ENCODE peak calls at places on chromosomes 12 and 14, in four cellular contexts. A, G, I and N are unnamed samples.

GRCh38 chr14:74220991-74221390 is 18.3 kb upstream of the VSX2 start:
- DNase-seq in G (no peak), A (no peak), I (no peak), N (no peak)

GRCh38 chr12:52812749-52813148 is 1.2 kb downstream of the KRT4 start:
- DNase-seq in I (no peak), A (no peak), G (no peak), N (no peak)

GRCh38 chr12:109785854-109786253 is 47.3 kb downstream of the TRPV4 start:
- DNase-seq in I (no peak), G (no peak), A (no peak), N (no peak)

GRCh38 chr12:4307593-4308333 is 13.2 kb upstream of the TIGAR start:
- DNase-seq in I (peak; percentile 85), G (peak; percentile 55), A (peak; percentile 89), N (peak; percentile 61)

GRCh38 chr14:99602788-99603415 is 1.1 kb downstream of the CCDC85C start:
- DNase-seq in A (no peak), I (no peak), G (no peak), N (no peak)

GRCh38 chr14:68084256-68084655 is 264.7 kb downstream of the RAD51B start:
- DNase-seq in A (no peak), I (peak; percentile 44), G (no peak), N (no peak)

GRCh38 chr14:36091096-36091495 is 85.4 kb downstream of the PTCSC3 start:
- DNase-seq in I (peak; percentile 28), G (peak; percentile 68), A (no peak), N (no peak)

GRCh38 chr14:59267046-59267445 is 78.6 kb downstream of the DAAM1 start:
- DNase-seq in G (no peak), A (no peak), I (no peak), N (no peak)

GRCh38 chr12:11705010-11705409 is 55.5 kb downstream of the ETV6 start:
- DNase-seq in A (peak; percentile 82), G (peak; percentile 77), I (peak; percentile 82), N (no peak)

GRCh38 chr12:49138587-49138986 is 7.4 kb upstream of the TUBA1B start:
- DNase-seq in G (no peak), I (peak; percentile 35), A (no peak), N (no peak)

GRCh38 chr12:7834701-7835100 is 38.0 kb downstream of the SLC2A14 start:
- DNase-seq in A (no peak), G (no peak), I (no peak), N (no peak)

GRCh38 chr12:64616221-64616620 is 5.9 kb downstream of the RASSF3 start:
- DNase-seq in G (no peak), I (peak; percentile 43), A (no peak), N (no peak)

GRCh38 chr12:65277994-65278575 is 398 bp upstream of the MSRB3 start:
- DNase-seq in I (no peak), A (peak; percentile 63), G (no peak), N (no peak)

GRCh38 chr14:35155962-35156361 is 33.6 kb downstream of the PRORP start:
- DNase-seq in G (peak; percentile 15), I (peak; percentile 65), A (no peak), N (no peak)

GRCh38 chr12:12376636-12377448 is 20.0 kb downstream of the BORCS5 start:
- DNase-seq in A (no peak), I (peak; percentile 87), G (peak; percentile 60), N (no peak)

GRCh38 chr12:2877959-2878732 is 1.1 kb downstream of the RHNO1 start:
- DNase-seq in I (peak; percentile 76), G (no peak), A (peak; percentile 40), N (no peak)

GRCh38 chr14:89429206-89430091 is 12.4 kb upstream of the FOXN3 start:
- DNase-seq in I (no peak), G (no peak), A (peak; percentile 66), N (no peak)

GRCh38 chr12:131833288-131833895 is 5.2 kb downstream of the MMP17 start:
- DNase-seq in G (no peak), I (no peak), A (no peak), N (no peak)

GRCh38 chr14:90969493-90970166 is 90.8 kb downstream of the RPS6KA5 start:
- DNase-seq in I (peak; percentile 59), G (no peak), A (no peak), N (no peak)

GRCh38 chr14:22691171-22691570 is 47.0 kb upstream of the OR6J1 start:
- DNase-seq in G (peak; percentile 1), I (peak; percentile 50), A (no peak), N (no peak)

GRCh38 chr14:56119221-56119967 is 1.2 kb downstream of the PELI2 start:
- DNase-seq in I (peak; percentile 55), A (peak; percentile 77), G (no peak), N (peak; percentile 51)

GRCh38 chr14:79764288-79764687 is 447.0 kb downstream of the DIO2 start:
- DNase-seq in A (no peak), G (no peak), I (no peak), N (no peak)
- H3K27ac ChIP-seq in A (no peak overlapping the region), G (no peak overlapping the region), I (no peak overlapping the region), N (no peak overlapping the region)

GRCh38 chr12:120726961-120727360 is 1.3 kb downstream of the ACADS start:
- DNase-seq in I (no peak), G (no peak), A (peak; percentile 52), N (no peak)

GRCh38 chr12:120724720-120725119 is 906 bp upstream of the ACADS start:
- DNase-seq in I (no peak), G (no peak), A (peak; percentile 22), N (no peak)

GRCh38 chr12:120725151-120725658 is 421 bp upstream of the ACADS start:
- DNase-seq in A (no peak), I (no peak), G (no peak), N (no peak)

GRCh38 chr12:120725659-120726509 is at the start of gene ACADS:
- DNase-seq in I (peak; percentile 87), G (peak; percentile 34), A (peak; percentile 95), N (peak; percentile 92)

DNA sequence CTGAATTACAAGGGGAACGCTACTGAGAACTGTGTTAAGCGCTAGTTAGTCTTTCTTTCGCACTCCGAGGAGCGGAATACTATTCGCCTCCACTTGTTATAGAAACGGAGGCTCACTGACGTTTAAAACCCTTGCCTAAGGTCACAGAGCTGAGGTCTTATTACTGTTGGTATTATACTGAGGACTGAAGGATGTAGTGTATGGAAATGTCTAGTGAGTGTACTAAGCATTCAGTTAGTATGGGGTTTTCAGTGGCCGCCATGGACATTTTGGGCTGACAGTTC is 826 bp downstream of the ACADS start:
- DNase-seq in A (peak; percentile 33), I (no peak), G (no peak), N (no peak)
- H3K27ac ChIP-seq in A (peak overlapping the region; percentile 86), I (no peak overlapping the region), G (no peak overlapping the region), N (peak overlapping the region; percentile 92)

DNA sequence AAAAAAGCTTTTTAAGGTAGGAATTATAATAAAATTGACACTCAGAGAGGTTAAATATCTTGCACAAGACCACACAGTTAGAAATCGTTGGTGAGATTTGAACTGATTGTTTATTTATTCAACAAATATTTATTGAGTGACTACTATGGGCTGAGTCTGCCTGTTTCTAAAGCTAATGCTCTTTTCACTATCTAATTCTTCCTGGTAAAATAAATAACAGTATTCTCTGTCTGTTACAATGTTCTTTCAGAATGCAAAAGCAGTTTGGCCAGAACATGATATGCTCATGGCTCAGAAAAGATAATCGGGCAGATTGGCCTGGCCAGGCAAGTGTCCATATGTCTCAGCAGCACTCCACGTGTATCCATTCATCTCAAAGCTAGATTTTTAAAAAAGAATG is 82.0 kb downstream of the BTG1 start:
- DNase-seq in I (no peak), G (no peak), A (no peak), N (no peak)
- H3K27ac ChIP-seq in I (peak overlapping the region; percentile 25), G (no peak overlapping the region), A (no peak overlapping the region), N (no peak overlapping the region)

DNA sequence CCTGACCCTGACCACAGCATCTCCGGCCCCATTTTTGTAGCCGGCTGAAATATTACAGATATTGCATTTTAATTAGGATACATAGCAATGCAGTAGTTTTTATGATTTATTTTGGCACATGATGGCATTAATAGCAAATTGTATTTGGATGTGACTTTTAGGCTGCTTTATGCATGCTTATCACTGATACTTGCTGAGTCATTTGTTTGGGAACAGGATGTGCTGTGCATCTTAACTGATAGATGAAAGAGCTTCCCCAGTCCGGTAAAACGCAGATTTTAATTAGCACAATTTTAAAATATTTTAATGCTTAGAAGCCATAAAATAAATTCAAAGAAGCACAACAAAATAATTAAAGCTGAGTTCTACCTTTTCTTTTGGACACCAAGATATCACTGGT is 90.7 kb downstream of the OTOGL start:
- DNase-seq in A (no peak), I (peak; percentile 16), G (no peak), N (no peak)
- H3K27ac ChIP-seq in A (no peak overlapping the region), I (peak overlapping the region; percentile 88), G (no peak overlapping the region), N (no peak overlapping the region)

GRCh38 chr14:69994002-69994401 is 114.8 kb downstream of the SMOC1 start:
- DNase-seq in I (no peak), A (no peak), G (no peak), N (no peak)

GRCh38 chr14:70000601-70001000 is 121.4 kb downstream of the SMOC1 start:
- DNase-seq in I (no peak), A (no peak), G (no peak), N (no peak)

GRCh38 chr14:69996197-69996596 is 117.0 kb downstream of the SMOC1 start:
- DNase-seq in G (no peak), A (no peak), I (peak; percentile 36), N (no peak)

GRCh38 chr14:69999246-69999645 is 120.0 kb downstream of the SMOC1 start:
- DNase-seq in A (no peak), G (peak; percentile 97), I (peak; percentile 89), N (no peak)

DNA sequence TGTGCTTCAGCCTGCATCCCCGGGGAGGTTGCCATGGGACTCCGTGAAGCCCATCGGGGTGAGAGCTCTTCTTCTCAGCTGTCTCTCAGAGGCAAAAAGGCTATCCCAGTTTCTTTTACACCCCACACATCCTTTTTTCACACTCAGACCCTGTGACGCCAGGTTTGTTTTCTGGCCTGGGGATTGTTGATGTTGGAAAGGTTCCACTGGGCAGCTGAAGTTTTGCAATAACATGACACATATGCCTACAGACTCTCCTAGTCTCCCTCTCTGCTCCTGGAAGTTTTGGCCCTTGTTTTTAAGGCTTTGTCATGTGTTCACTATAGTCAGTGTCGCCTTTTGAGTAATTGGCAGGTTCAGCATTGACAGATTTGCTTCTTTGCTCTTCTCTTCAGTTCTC is 118.6 kb downstream of the SMOC1 start:
- DNase-seq in A (no peak), I (peak; percentile 90), G (peak; percentile 82), N (no peak)
- H3K27ac ChIP-seq in A (no peak overlapping the region), I (no peak overlapping the region), G (peak overlapping the region; percentile 80), N (no peak overlapping the region)

GRCh38 chr12:94386422-94386821 is 73.2 kb downstream of the CEP83 start:
- DNase-seq in G (no peak), I (peak; percentile 93), A (no peak), N (no peak)

DNA sequence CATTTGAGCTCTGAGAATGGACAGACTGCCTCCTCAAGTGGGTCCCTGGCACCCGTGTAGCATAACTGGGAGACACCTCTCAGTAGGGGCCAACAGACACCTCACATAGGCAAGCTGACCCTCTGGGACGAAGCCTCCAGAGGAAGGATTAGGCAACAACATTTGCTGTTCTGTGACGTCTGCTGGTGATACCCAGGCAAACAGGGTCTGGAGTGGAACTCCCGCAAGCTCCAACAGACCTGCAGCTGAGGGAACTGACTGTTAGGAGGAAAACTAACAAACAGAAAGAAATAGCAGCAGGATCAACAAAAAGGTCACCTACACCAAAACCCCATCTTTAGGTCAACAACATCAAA is 69.6 kb downstream of the CEP83 start:
- DNase-seq in A (no peak), I (no peak), G (no peak), N (no peak)
- H3K27ac ChIP-seq in A (no peak overlapping the region), I (peak overlapping the region; percentile 22), G (no peak overlapping the region), N (no peak overlapping the region)

GRCh38 chr12:17381211-17381610 is 708.8 kb downstream of the RERGL start:
- DNase-seq in I (no peak), A (no peak), G (no peak), N (no peak)
- H3K27ac ChIP-seq in I (no peak overlapping the region), A (no peak overlapping the region), G (no peak overlapping the region), N (no peak overlapping the region)

GRCh38 chr14:20671597-20672283 is 12.6 kb upstream of the RNASE4 start:
- DNase-seq in G (no peak), I (no peak), A (no peak), N (no peak)
- H3K27ac ChIP-seq in G (no peak overlapping the region), I (no peak overlapping the region), A (no peak overlapping the region), N (no peak overlapping the region)